ENCODE peak calls at places on chromosomes 5 and 9, in nine cellular contexts. Q is amniotic stem cell; J is cardiac fibroblast; M is dermis microvascular lymphatic vessel endothelial cell; A is GM19239; Z is Panc1; T is activated CD8-positive, alpha-beta memory T cell treated with anti-CD3 and anti-CD28 coated beads, Interleukin-2, amount 50 U/mL, for 48 hours; G is left cardiac atrium; N is GM12865. I is an unnamed sample.
A peak's percentile ranks its signal among the peaks of the same experiment; 100 is the strongest.

GRCh38 chr9:106868565-106868964 is 5.6 kb downstream of the ZNF462 start:
- DNase-seq in J (peak; percentile 66), N (no peak), M (no peak), Q (no peak), Z (no peak), G (peak; percentile 35), T (no peak), A (no peak), I (no peak)

GRCh38 chr9:121160025-121160424 is 41.6 kb downstream of the RAB14 start:
- DNase-seq in M (no peak), T (no peak), G (no peak), J (no peak), Q (no peak), A (no peak), N (no peak), Z (no peak), I (no peak)

GRCh38 chr5:98621821-98622220 is 151.6 kb upstream of the RGMB start:
- DNase-seq in N (no peak), M (no peak), J (no peak), A (no peak), Z (no peak), T (no peak), G (no peak), Q (no peak), I (no peak)

GRCh38 chr5:107365355-107366109 is 305.2 kb downstream of the EFNA5 start:
- DNase-seq in J (peak; percentile 80), N (peak; percentile 63), M (no peak), Z (no peak), G (no peak), Q (no peak), A (no peak), T (no peak), I (no peak)

GRCh38 chr5:172662596-172662995 is 21.5 kb downstream of the NEURL1B start:
- DNase-seq in N (no peak), Q (no peak), J (no peak), G (no peak), T (no peak), M (no peak), A (no peak), Z (no peak), I (no peak)

GRCh38 chr5:181111010-181111409 is 20.0 kb downstream of the OR2V1 start:
- DNase-seq in Z (no peak), J (no peak), M (no peak), T (no peak), Q (no peak), G (no peak), A (no peak), N (no peak), I (no peak)

GRCh38 chr5:122007445-122008010 is 45.8 kb downstream of the SRFBP1 start:
- DNase-seq in G (no peak), T (no peak), Q (no peak), A (no peak), Z (no peak), N (no peak), M (no peak), J (no peak), I (no peak)

GRCh38 chr5:87393331-87393730 is 19.4 kb downstream of the CCNH start:
- DNase-seq in M (no peak), T (no peak), Z (peak; percentile 54), G (no peak), J (peak; percentile 80), N (no peak), A (no peak), Q (peak; percentile 19), I (no peak)

GRCh38 chr5:136906545-136906944 is 541.2 kb upstream of the TRPC7 start:
- DNase-seq in G (no peak), N (no peak), Q (no peak), T (no peak), Z (no peak), A (no peak), J (no peak), M (no peak), I (no peak)

GRCh38 chr5:107670028-107670926 is 460 bp downstream of the EFNA5 start:
- DNase-seq in Z (no peak), M (no peak), G (peak; percentile 36), Q (peak; percentile 13), J (peak; percentile 47), T (peak; percentile 56), N (peak; percentile 78), A (peak; percentile 6), I (peak; percentile 54)

GRCh38 chr5:9927521-9927997 is 297.4 kb upstream of the TAS2R1 start:
- DNase-seq in A (no peak), N (no peak), Z (no peak), M (no peak), T (no peak), Q (no peak), G (no peak), J (peak; percentile 69), I (no peak)

GRCh38 chr5:36496471-36496870 is 109.9 kb upstream of the SLC1A3 start:
- DNase-seq in M (no peak), G (no peak), T (no peak), Q (no peak), N (no peak), J (no peak), A (no peak), Z (no peak), I (no peak)

GRCh38 chr5:125446986-125447385 is 700.5 kb upstream of the ZNF608 start:
- DNase-seq in T (no peak), M (no peak), J (peak; percentile 80), N (no peak), Q (no peak), G (no peak), A (no peak), Z (no peak), I (no peak)

GRCh38 chr9:36572515-36573418 is at the start of gene MELK:
- DNase-seq in N (peak; percentile 89), Q (peak; percentile 49), J (peak; percentile 77), T (peak; percentile 96), M (peak; percentile 37), A (peak; percentile 90), Z (no peak), G (peak; percentile 83), I (peak; percentile 92)

GRCh38 chr9:101586651-101587050 is 8.1 kb downstream of the PPP3R2 start:
- DNase-seq in Z (no peak), N (peak; percentile 32), Q (no peak), G (no peak), A (no peak), M (no peak), T (no peak), J (no peak), I (no peak)

GRCh38 chr9:6414291-6414690 is 1.3 kb downstream of the UHRF2 start:
- DNase-seq in Q (peak; percentile 48), G (no peak), J (peak; percentile 59), A (no peak), M (no peak), N (peak; percentile 35), T (no peak), Z (no peak), I (no peak)

GRCh38 chr5:137158691-137159090 is 340.4 kb downstream of the SPOCK1 start:
- DNase-seq in Z (no peak), A (no peak), M (no peak), N (no peak), G (no peak), Q (no peak), J (no peak), T (no peak), I (no peak)

GRCh38 chr9:4137755-4138154 is 162.1 kb downstream of the GLIS3 start:
- DNase-seq in G (no peak), N (no peak), T (no peak), Z (no peak), M (no peak), J (peak; percentile 59), Q (peak; percentile 12), A (no peak), I (no peak)

GRCh38 chr9:132486706-132487350 is 76.8 kb downstream of the CFAP77 start:
- DNase-seq in N (peak; percentile 32), Q (no peak), M (no peak), T (peak; percentile 73), J (no peak), G (no peak), Z (no peak), A (no peak), I (no peak)

GRCh38 chr5:134245101-134245604 is 19.3 kb upstream of the PPP2CA start:
- DNase-seq in T (no peak), G (no peak), Z (peak; percentile 87), M (peak; percentile 41), A (no peak), J (peak; percentile 76), Q (no peak), N (no peak), I (peak; percentile 52)

GRCh38 chr9:35042891-35043545 is 29.4 kb downstream of the VCP start:
- DNase-seq in Z (no peak), Q (no peak), G (no peak), J (no peak), M (no peak), N (no peak), T (no peak), A (no peak), I (no peak)

GRCh38 chr9:84781431-84781830 is 111.9 kb downstream of the NTRK2 start:
- DNase-seq in J (peak; percentile 6), N (peak; percentile 61), G (no peak), T (no peak), Z (no peak), A (no peak), Q (no peak), M (no peak), I (no peak)

GRCh38 chr9:122988919-122989614 is 44.4 kb upstream of the GPR21 start:
- DNase-seq in Z (no peak), M (no peak), Q (no peak), A (peak; percentile 15), T (no peak), J (no peak), G (no peak), N (peak; percentile 74), I (no peak)

GRCh38 chr5:171986772-171987171 is 19.7 kb downstream of the FBXW11 start:
- DNase-seq in N (no peak), A (no peak), Z (no peak), T (no peak), J (no peak), M (no peak), G (no peak), Q (no peak), I (no peak)

GRCh38 chr9:110691002-110691549 is 22.5 kb downstream of the MUSK start:
- DNase-seq in J (no peak), T (no peak), N (no peak), Q (no peak), M (no peak), A (no peak), Z (no peak), G (no peak), I (no peak)

GRCh38 chr9:37931586-37931985 is 27.7 kb upstream of the SLC25A51 start:
- DNase-seq in N (no peak), Z (no peak), G (no peak), J (no peak), T (no peak), Q (no peak), M (no peak), A (no peak), I (no peak)

GRCh38 chr9:19748278-19749126 is 40.3 kb downstream of the SLC24A2 start:
- DNase-seq in Q (no peak), T (no peak), G (no peak), N (no peak), A (no peak), J (peak; percentile 48), M (no peak), Z (no peak), I (no peak)

GRCh38 chr5:149831492-149831891 is 101.4 kb downstream of the PPARGC1B start:
- DNase-seq in T (peak; percentile 62), N (peak; percentile 82), M (no peak), Q (peak; percentile 4), A (peak; percentile 45), G (no peak), J (no peak), Z (no peak), I (no peak)

GRCh38 chr9:4114569-4115505 is 185.0 kb downstream of the GLIS3 start:
- DNase-seq in N (no peak), J (peak; percentile 65), Z (no peak), G (no peak), M (no peak), T (no peak), A (no peak), Q (no peak), I (no peak)

GRCh38 chr5:170591055-170591454 is 87.2 kb downstream of the KCNIP1 start:
- DNase-seq in G (no peak), T (no peak), A (no peak), Q (no peak), M (no peak), J (no peak), N (no peak), Z (no peak), I (no peak)

GRCh38 chr5:83776437-83777031 is 55.9 kb upstream of the HAPLN1 start:
- DNase-seq in T (no peak), J (peak; percentile 31), M (no peak), Z (no peak), Q (no peak), G (no peak), A (no peak), N (no peak), I (no peak)

I was measured in ecto neural progenitor cell.